ENCODE peak calls at places on chromosome 1, in nine cellular contexts. V is ecto neural progenitor cell; E is NCI-H1694 treated with DMSO at 0.1 percent for 48 hours; Q is left cardiac atrium; I is activated CD4-positive, alpha-beta T cell treated with anti-CD3 and anti-CD28 coated beads, Interleukin-2, amount 10 ng/mL, durations not matched to agents 7 days and 5 days; B is upper lobe of left lung; T is type B pancreatic cell; H is epithelial cell of esophagus; O is hypothalamus. G is an unnamed sample.
A peak's percentile ranks its signal among the peaks of the same experiment; 100 is the strongest.

GRCh38 chr1:2602311-2602835 is 15.8 kb downstream of the PRXL2B start:
- DNase-seq in V (no peak), E (no peak), Q (no peak), I (no peak), B (no peak), T (peak; percentile 47), H (no peak), O (no peak), G (no peak)

GRCh38 chr1:205658943-205659581 is 21.2 kb downstream of the SLC45A3 start:
- DNase-seq in V (peak; percentile 86), E (peak; percentile 66), Q (peak; percentile 86), I (peak; percentile 81), B (peak; percentile 79), T (no peak), H (peak; percentile 66), O (peak; percentile 79), G (peak; percentile 57)

GRCh38 chr1:206752481-206752880 is 18.1 kb upstream of the IL19 start:
- DNase-seq in V (no peak), E (no peak), Q (no peak), I (no peak), B (no peak), T (no peak), H (no peak), O (no peak), G (no peak)

GRCh38 chr1:33335020-33335419 is 14.1 kb upstream of the A3GALT2 start:
- DNase-seq in V (no peak), E (no peak), Q (no peak), I (no peak), B (peak; percentile 51), T (no peak), H (no peak), O (no peak), G (no peak)

GRCh38 chr1:22789356-22789994 is 78.8 kb downstream of the EPHB2 start:
- DNase-seq in V (no peak), E (no peak), Q (no peak), I (no peak), B (no peak), T (no peak), H (peak; percentile 85), O (no peak), G (no peak)

GRCh38 chr1:245488346-245489110 is 333.7 kb downstream of the KIF26B start:
- DNase-seq in V (no peak), E (no peak), Q (no peak), I (no peak), B (no peak), T (no peak), H (no peak), O (no peak), G (no peak)

GRCh38 chr1:78297828-78298227 is 192.9 kb upstream of the PTGFR start:
- DNase-seq in V (no peak), E (no peak), Q (no peak), I (no peak), B (no peak), T (no peak), H (no peak), O (no peak), G (no peak)

GRCh38 chr1:228280961-228281591 is 73.2 kb downstream of the OBSCN start:
- DNase-seq in V (peak; percentile 34), E (no peak), Q (peak; percentile 23), I (no peak), B (peak; percentile 18), T (peak; percentile 65), H (no peak), O (no peak), G (no peak)

GRCh38 chr1:218494449-218494852 is 149.3 kb downstream of the TGFB2 start:
- DNase-seq in V (peak; percentile 48), E (no peak), Q (no peak), I (no peak), B (no peak), T (no peak), H (no peak), O (no peak), G (no peak)

GRCh38 chr1:27539901-27540861 is 50.2 kb upstream of the WASF2 start:
- DNase-seq in V (no peak), E (no peak), Q (no peak), I (no peak), B (no peak), T (no peak), H (peak; percentile 96), O (no peak), G (no peak)